ENCODE peak calls at places on chromosome 19, in eight cellular contexts. Y, O, R, W, B, Z, A and X are unnamed samples. For H4K20me1 and H3K9me2, the result is how much of the 10 kb centered on the place peaks cover.

GRCh38 chr19:29805026-29805925 is 6.5 kb upstream of the CCNE1 start:
- DNase-seq in Y (peak), O (no peak), R (no peak), W (no peak), B (peak), Z (no peak), A (no peak), X (no peak)

GRCh38 chr19:44722131-44723121 is 23.5 kb downstream of the CEACAM16 start:
- DNase-seq in Y (no peak), O (no peak), R (no peak), W (peak), B (no peak), Z (no peak), A (no peak), X (no peak)

GRCh38 chr19:664913-665443 is 2.0 kb upstream of the RNF126 start:
- DNase-seq in Y (peak), O (peak), R (peak), W (peak), B (peak), Z (peak), A (peak), X (peak)

GRCh38 chr19:15702590-15702930 is 25.3 kb upstream of the OR10H2 start:
- DNase-seq in Y (peak), O (peak), R (no peak), W (peak), B (peak), Z (peak), A (peak), X (peak)

GRCh38 chr19:33241530-33242101 is 16.0 kb upstream of the SLC7A10 start:
- DNase-seq in Y (peak), O (no peak), R (peak), W (peak), B (peak), Z (peak), A (peak), X (peak)

GRCh38 chr19:56332695-56333094 is 18.1 kb upstream of the ZSCAN5A start:
- DNase-seq in Y (no peak), O (no peak), R (no peak), W (no peak), B (no peak), Z (no peak), A (no peak), X (no peak)

GRCh38 chr19:10501971-10502523 is 1.1 kb downstream of the KEAP1 start:
- DNase-seq in Y (peak), O (no peak), R (peak), W (peak), B (peak), Z (peak), A (peak), X (peak)

GRCh38 chr19:49213791-49214190 is 56.2 kb downstream of the TRPM4 start:
- DNase-seq in Y (peak), O (no peak), R (no peak), W (no peak), B (no peak), Z (peak), A (no peak), X (peak)

GRCh38 chr19:41957838-41958366 is 1.2 kb downstream of the RABAC1 start:
- DNase-seq in Y (peak), O (peak), R (peak), W (peak), B (peak), Z (peak), A (peak), X (peak)

GRCh38 chr19:48560095-48560530 is 8.1 kb downstream of the SULT2B1 start:
- DNase-seq in Y (no peak), O (no peak), R (no peak), W (peak), B (no peak), Z (peak), A (no peak), X (peak)

GRCh38 chr19:16509141-16510061 is 13.2 kb downstream of the C19orf44 start:
- DNase-seq in Y (no peak), O (no peak), R (no peak), W (no peak), B (no peak), Z (no peak), A (peak), X (no peak)

GRCh38 chr19:10776900-10777650 is 58.9 kb downstream of the TMED1 start:
- DNase-seq in Y (no peak), O (no peak), R (no peak), W (peak), B (no peak), Z (no peak), A (no peak), X (no peak)

GRCh38 chr19:3039641-3040077 is 10.6 kb upstream of the TLE2 start:
- DNase-seq in Y (no peak), O (peak), R (no peak), W (peak), B (no peak), Z (peak), A (no peak), X (peak)

GRCh38 chr19:37999309-38000213 is 92.6 kb downstream of the SIPA1L3 start:
- DNase-seq in Y (peak), O (peak), R (no peak), W (no peak), B (peak), Z (no peak), A (no peak), X (no peak)

GRCh38 chr19:16088351-16088984 is 12.2 kb downstream of the TPM4 start:
- DNase-seq in Y (no peak), O (no peak), R (no peak), W (no peak), B (no peak), Z (no peak), A (no peak), X (no peak)

GRCh38 chr19:50040967-50041366 is 15.2 kb downstream of the ZNF473 start:
- DNase-seq in Y (no peak), O (no peak), R (no peak), W (no peak), B (no peak), Z (no peak), A (no peak), X (no peak)

GRCh38 chr19:44552324-44552723 is 22.8 kb upstream of the CEACAM20 start:
- DNase-seq in Y (peak), O (peak), R (peak), W (peak), B (peak), Z (peak), A (peak), X (peak)

GRCh38 chr19:2151339-2152229 is at the start of gene AP3D1:
- DNase-seq in Y (peak), O (peak), R (peak), W (peak), B (peak), Z (peak), A (peak), X (peak)

GRCh38 chr19:296476-297225 is 5.4 kb upstream of the PLPP2 start:
- DNase-seq in Y (no peak), O (no peak), R (no peak), W (no peak), B (no peak), Z (no peak), A (no peak), X (no peak)

GRCh38 chr19:9847087-9847671 is 12.1 kb downstream of the PIN1 start:
- DNase-seq in Y (peak), O (peak), R (peak), W (no peak), B (peak), Z (peak), A (peak), X (peak)

GRCh38 chr19:50817941-50818858 is 5.4 kb downstream of the KLK1 start:
- DNase-seq in Y (peak), O (peak), R (peak), W (peak), B (peak), Z (peak), A (peak), X (peak)

GRCh38 chr19:16463991-16464575 is 7.7 kb downstream of the EPS15L1 start:
- DNase-seq in Y (no peak), O (no peak), R (peak), W (no peak), B (no peak), Z (no peak), A (peak), X (no peak)

GRCh38 chr19:33785795-33786194 is 10.9 kb upstream of the KCTD15 start:
- DNase-seq in Y (peak), O (no peak), R (no peak), W (no peak), B (peak), Z (no peak), A (no peak), X (no peak)

GRCh38 chr19:1487576-1488281 is 2.4 kb downstream of the PCSK4 start:
- DNase-seq in Y (no peak), O (no peak), R (no peak), W (no peak), B (no peak), Z (no peak), A (no peak), X (no peak)

GRCh38 chr19:48999481-49000325 is 6.0 kb downstream of the RUVBL2 start:
- DNase-seq in Y (peak), O (no peak), R (peak), W (peak), B (peak), Z (peak), A (peak), X (peak)

GRCh38 chr19:51368366-51369282 is at the start of gene CLDND2:
- DNase-seq in Y (no peak), O (no peak), R (no peak), W (peak), B (no peak), Z (no peak), A (no peak), X (peak)

GRCh38 chr19:33090179-33090578 is 9.2 kb downstream of the GPATCH1 start:
- DNase-seq in Y (no peak), O (no peak), R (no peak), W (no peak), B (no peak), Z (peak), A (no peak), X (no peak)

GRCh38 chr19:41933693-41934426 is 5.6 kb upstream of the ERFL start:
- DNase-seq in Y (no peak), O (no peak), R (no peak), W (peak), B (no peak), Z (no peak), A (no peak), X (peak)

GRCh38 chr19:35216833-35217707 is 11.5 kb downstream of the FAM187B start:
- DNase-seq in Y (peak), O (no peak), R (peak), W (peak), B (no peak), Z (peak), A (no peak), X (peak)

GRCh38 chr19:995051-995827 is 5.0 kb upstream of the GRIN3B start:
- DNase-seq in Y (no peak), O (no peak), R (no peak), W (no peak), B (no peak), Z (no peak), A (no peak), X (no peak)

GRCh38 chr19:34732548-34733255 is 1.3 kb upstream of the ZNF181 start:
- DNase-seq in Y (no peak), O (no peak), R (peak), W (peak), B (no peak), Z (peak), A (peak), X (no peak)

GRCh38 chr19:35436477-35437141 is 11.4 kb upstream of the FFAR2 start:
- DNase-seq in Y (peak), O (no peak), R (peak), W (no peak), B (peak), Z (no peak), A (no peak), X (peak)

GRCh38 chr19:8240274-8241229 is 31.4 kb downstream of the CERS4 start:
- DNase-seq in Y (peak), O (peak), R (peak), W (peak), B (peak), Z (peak), A (peak), X (no peak)

GRCh38 chr19:28239270-28239669 is 973.7 kb downstream of the UQCRFS1 start:
- DNase-seq in Y (no peak), O (no peak), R (no peak), W (peak), B (peak), Z (peak), A (peak), X (peak)

GRCh38 chr19:16588089-16588823 is 16.0 kb upstream of the SLC35E1 start:
- DNase-seq in Y (no peak), O (no peak), R (no peak), W (peak), B (no peak), Z (peak), A (peak), X (peak)

GRCh38 chr19:33878136-33878535 is 81.5 kb downstream of the KCTD15 start:
- DNase-seq in Y (no peak), O (no peak), R (no peak), W (no peak), B (no peak), Z (no peak), A (no peak), X (no peak)

GRCh38 chr19:9565900-9566705 is 18.2 kb downstream of the ZNF121 start:
- DNase-seq in Y (peak), O (no peak), R (no peak), W (no peak), B (peak), Z (peak), A (no peak), X (peak)

GRCh38 chr19:38616265-38616664 is 1.5 kb downstream of the MAP4K1 start:
- DNase-seq in Y (no peak), O (no peak), R (no peak), W (peak), B (no peak), Z (no peak), A (no peak), X (no peak)

GRCh38 chr19:1261512-1261862 is 7.6 kb upstream of the CIRBP start:
- DNase-seq in Y (no peak), O (no peak), R (no peak), W (peak), B (peak), Z (peak), A (no peak), X (peak)

GRCh38 chr19:50206191-50206590 is 2.8 kb downstream of the MYH14 start:
- DNase-seq in Y (no peak), O (no peak), R (peak), W (no peak), B (no peak), Z (no peak), A (no peak), X (no peak)

GRCh38 chr19:18605196-18605545 is 1.4 kb downstream of the CRLF1 start:
- DNase-seq in Y (no peak), O (no peak), R (no peak), W (no peak), B (no peak), Z (no peak), A (peak), X (no peak)

GRCh38 chr19:18605546-18606280 is 886 bp downstream of the CRLF1 start:
- DNase-seq in Y (no peak), O (no peak), R (no peak), W (no peak), B (peak), Z (peak), A (peak), X (no peak)

GRCh38 chr19:18603255-18603957 is 3.2 kb downstream of the CRLF1 start:
- DNase-seq in Y (peak), O (no peak), R (no peak), W (no peak), B (peak), Z (peak), A (peak), X (peak)

GRCh38 chr19:18603958-18604819 is 2.4 kb downstream of the CRLF1 start:
- DNase-seq in Y (no peak), O (no peak), R (no peak), W (no peak), B (no peak), Z (peak), A (peak), X (no peak)

GRCh38 chr19:18604820-18605159 is 1.8 kb downstream of the CRLF1 start:
- DNase-seq in Y (no peak), O (no peak), R (no peak), W (no peak), B (no peak), Z (no peak), A (peak), X (no peak)
- H3K4me3 ChIP-seq in Y (no peak), O (no peak), R (no peak), W (no peak), B (no peak), Z (peak), A (no peak), X (no peak)

DNA sequence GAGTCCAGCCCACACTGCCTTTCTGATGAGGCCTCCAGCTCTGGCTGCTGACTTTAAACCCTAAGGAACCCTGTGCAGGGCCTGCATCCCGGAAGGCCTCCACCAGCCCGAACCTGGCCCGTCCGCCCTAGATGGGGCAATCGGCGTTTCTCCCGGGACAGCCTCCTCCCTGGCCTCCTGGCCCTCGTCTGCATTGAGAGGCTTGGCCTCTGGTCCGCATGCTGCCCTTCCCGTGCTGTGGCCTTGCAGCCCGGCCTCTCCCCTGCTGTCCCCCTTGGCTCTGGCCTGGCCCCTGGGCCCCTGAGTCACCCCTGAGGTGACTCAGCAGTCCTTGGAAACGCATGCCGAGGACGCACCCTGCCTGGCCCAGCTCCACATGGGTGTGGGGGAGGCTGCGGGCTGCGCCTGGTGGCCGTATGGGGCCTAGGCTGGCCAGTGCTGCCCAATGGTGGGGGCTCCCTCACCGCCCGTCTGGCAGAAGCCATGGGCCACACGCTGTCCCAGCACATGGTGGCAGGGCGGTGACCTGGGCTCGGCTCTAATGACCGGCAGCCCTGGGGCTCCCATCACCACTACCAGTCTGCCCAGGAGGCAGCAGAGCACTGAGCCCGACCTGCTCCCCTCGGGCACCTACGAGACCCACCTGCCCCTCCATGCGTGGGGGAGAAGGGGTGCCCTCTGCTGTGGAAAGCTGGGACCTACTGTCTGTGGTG is 25.7 kb downstream of the SH3GL1 start:
- DNase-seq in Y (peak), O (peak), R (peak), W (no peak), B (peak), Z (no peak), A (no peak), X (no peak)
- H4K20me1 ChIP-seq in Y (under half), O (under half), R (under half), W (under half), B (under half), Z (under half), A (under half), X (half or more)

GRCh38 chr19:13726323-13726722 is 38.0 kb upstream of the MRI1 start:
- DNase-seq in Y (no peak), O (no peak), R (no peak), W (no peak), B (no peak), Z (no peak), A (no peak), X (no peak)
- H3K9me2 ChIP-seq in Y (under half), O (under half), R (under half), W (under half), B (under half), Z (under half), A (under half), X (under half)

GRCh38 chr19:53992815-53993214 is 1.4 kb downstream of the CACNG6 start:
- DNase-seq in Y (no peak), O (no peak), R (no peak), W (no peak), B (no peak), Z (no peak), A (no peak), X (no peak)

GRCh38 chr19:53992211-53992610 is 774 bp downstream of the CACNG6 start:
- DNase-seq in Y (no peak), O (no peak), R (no peak), W (no peak), B (no peak), Z (no peak), A (no peak), X (no peak)

GRCh38 chr19:53989600-53990533 is 1.6 kb upstream of the CACNG6 start:
- DNase-seq in Y (no peak), O (no peak), R (no peak), W (no peak), B (no peak), Z (peak), A (no peak), X (no peak)

GRCh38 chr19:53993448-53993847 is 2.0 kb downstream of the CACNG6 start:
- DNase-seq in Y (no peak), O (no peak), R (no peak), W (no peak), B (no peak), Z (no peak), A (no peak), X (no peak)

DNA sequence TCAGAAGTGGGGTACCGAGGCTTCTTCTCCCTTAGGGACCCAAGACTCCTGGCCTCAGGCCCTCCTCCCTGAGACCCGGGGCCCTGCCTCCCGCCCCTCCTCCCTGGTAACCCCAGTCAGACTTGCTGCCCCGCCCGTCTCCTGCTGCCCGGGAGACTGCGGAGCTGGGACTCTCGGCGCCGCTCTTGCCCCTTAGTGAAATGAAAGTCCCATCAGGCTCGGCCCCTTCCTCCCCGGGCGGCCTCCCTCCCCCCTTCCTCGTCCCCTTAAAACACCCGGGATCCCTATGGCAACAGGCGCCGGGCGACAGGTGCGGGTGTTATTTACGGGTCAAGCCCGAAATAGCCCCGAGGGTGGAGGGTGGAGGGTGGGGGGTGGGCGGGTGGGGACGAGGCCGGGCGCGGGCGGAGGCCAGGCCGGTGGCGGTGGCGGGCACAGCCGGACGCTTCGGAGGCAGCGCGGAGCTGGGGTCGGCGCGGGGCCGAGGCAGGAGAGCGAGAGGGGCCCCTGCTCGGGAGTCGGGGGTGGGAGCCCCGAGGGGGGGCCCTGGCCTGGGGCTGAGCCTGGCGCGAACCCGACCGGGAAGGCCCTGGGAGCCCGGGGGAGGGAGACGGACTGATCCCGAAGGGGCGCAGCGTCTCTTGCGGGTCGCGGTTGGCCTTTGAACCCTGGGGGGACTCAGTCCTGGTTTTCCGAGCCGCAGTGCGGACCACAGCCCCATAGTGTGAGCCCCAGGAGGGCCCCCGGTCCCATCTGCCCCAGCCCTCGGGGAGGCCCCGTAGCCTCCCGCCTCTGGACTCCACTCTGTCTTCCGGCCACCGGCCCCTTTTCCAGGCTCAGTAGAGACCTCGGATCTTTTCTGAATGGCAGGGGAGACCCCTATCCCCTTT is at the start of gene CACNG6:
- DNase-seq in Y (peak), O (no peak), R (peak), W (peak), B (peak), Z (peak), A (peak), X (no peak)
- H3K4me3 ChIP-seq in Y (peak), O (peak), R (no peak), W (peak), B (no peak), Z (peak), A (peak), X (no peak)